ENCODE peak calls at places on chromosomes 7 and 10, in seven cellular contexts. One of them, this sample, is unnamed. For H3K27me3, the result is how much of the 10 kb centered on the place peaks cover.

GRCh38 chr10:126500866-126501265 is 112.6 kb upstream of the ADAM12 start:
- DNase-seq in iPS DF 6.9: no peak
- DNase-seq in PC-9: no peak
- DNase-seq in suprapubic skin: no peak
- DNase-seq in heart left ventricle: no peak
- DNase-seq in aorta: no peak
- DNase-seq in CD8-positive, alpha-beta memory T cell: no peak
- DNase-seq in this sample: no peak

GRCh38 chr10:88908194-88908593 is 28.1 kb downstream of the STAMBPL1 start:
- DNase-seq in iPS DF 6.9: no peak
- DNase-seq in PC-9: no peak
- DNase-seq in suprapubic skin: no peak
- DNase-seq in heart left ventricle: no peak
- DNase-seq in aorta: no peak
- DNase-seq in CD8-positive, alpha-beta memory T cell: no peak
- DNase-seq in this sample: no peak

GRCh38 chr7:110760341-110760740 is 330.6 kb upstream of the LRRN3 start:
- DNase-seq in iPS DF 6.9: no peak
- DNase-seq in PC-9: no peak
- DNase-seq in suprapubic skin: no peak
- DNase-seq in heart left ventricle: no peak
- DNase-seq in aorta: no peak
- DNase-seq in CD8-positive, alpha-beta memory T cell: no peak
- DNase-seq in this sample: no peak

GRCh38 chr7:1925349-1925748 is 255.3 kb downstream of the ELFN1 start:
- DNase-seq in iPS DF 6.9: no peak
- DNase-seq in PC-9: no peak
- DNase-seq in suprapubic skin: no peak
- DNase-seq in heart left ventricle: no peak
- DNase-seq in aorta: no peak
- DNase-seq in CD8-positive, alpha-beta memory T cell: peak
- DNase-seq in this sample: no peak

GRCh38 chr7:46542076-46542475 is 621.0 kb upstream of the IGFBP3 start:
- DNase-seq in iPS DF 6.9: no peak
- DNase-seq in PC-9: no peak
- DNase-seq in suprapubic skin: no peak
- DNase-seq in heart left ventricle: no peak
- DNase-seq in aorta: no peak
- DNase-seq in CD8-positive, alpha-beta memory T cell: no peak
- DNase-seq in this sample: no peak

GRCh38 chr10:99926925-99927718 is 82.6 kb downstream of the DNMBP start:
- DNase-seq in iPS DF 6.9: no peak
- DNase-seq in PC-9: peak
- DNase-seq in suprapubic skin: no peak
- DNase-seq in heart left ventricle: peak
- DNase-seq in aorta: peak
- DNase-seq in CD8-positive, alpha-beta memory T cell: no peak
- DNase-seq in this sample: no peak

GRCh38 chr7:28240466-28240865 is 59.9 kb upstream of the JAZF1 start:
- DNase-seq in iPS DF 6.9: no peak
- DNase-seq in PC-9: no peak
- DNase-seq in suprapubic skin: no peak
- DNase-seq in heart left ventricle: no peak
- DNase-seq in aorta: no peak
- DNase-seq in CD8-positive, alpha-beta memory T cell: no peak
- DNase-seq in this sample: no peak

GRCh38 chr7:117612637-117613036 is 132.8 kb downstream of the CFTR start:
- DNase-seq in iPS DF 6.9: no peak
- DNase-seq in PC-9: no peak
- DNase-seq in suprapubic skin: no peak
- DNase-seq in heart left ventricle: no peak
- DNase-seq in aorta: no peak
- DNase-seq in CD8-positive, alpha-beta memory T cell: no peak
- DNase-seq in this sample: no peak

GRCh38 chr7:51045319-51046102 is 262.8 kb upstream of the GRB10 start:
- DNase-seq in iPS DF 6.9: no peak
- DNase-seq in PC-9: peak
- DNase-seq in suprapubic skin: no peak
- DNase-seq in heart left ventricle: no peak
- DNase-seq in aorta: no peak
- DNase-seq in CD8-positive, alpha-beta memory T cell: no peak
- DNase-seq in this sample: no peak

GRCh38 chr10:133139561-133140065 is 20.4 kb upstream of the KNDC1 start:
- DNase-seq in iPS DF 6.9: no peak
- DNase-seq in PC-9: no peak
- DNase-seq in suprapubic skin: no peak
- DNase-seq in heart left ventricle: peak
- DNase-seq in aorta: peak
- DNase-seq in CD8-positive, alpha-beta memory T cell: no peak
- DNase-seq in this sample: no peak

GRCh38 chr7:35007768-35008167 is 29.5 kb downstream of the DPY19L1 start:
- DNase-seq in iPS DF 6.9: no peak
- DNase-seq in PC-9: no peak
- DNase-seq in suprapubic skin: no peak
- DNase-seq in heart left ventricle: no peak
- DNase-seq in aorta: no peak
- DNase-seq in CD8-positive, alpha-beta memory T cell: no peak
- DNase-seq in this sample: no peak

GRCh38 chr7:138067774-138068173 is 8.5 kb upstream of the AKR1D1 start:
- DNase-seq in iPS DF 6.9: no peak
- DNase-seq in PC-9: no peak
- DNase-seq in suprapubic skin: no peak
- DNase-seq in heart left ventricle: no peak
- DNase-seq in aorta: no peak
- DNase-seq in CD8-positive, alpha-beta memory T cell: no peak
- DNase-seq in this sample: no peak

GRCh38 chr10:17617031-17617911 is at the start of gene HACD1:
- DNase-seq in iPS DF 6.9: peak
- DNase-seq in PC-9: peak
- DNase-seq in suprapubic skin: peak
- DNase-seq in heart left ventricle: peak
- DNase-seq in aorta: peak
- DNase-seq in CD8-positive, alpha-beta memory T cell: peak
- DNase-seq in this sample: peak

GRCh38 chr7:119630570-119630969 is 642.4 kb upstream of the KCND2 start:
- DNase-seq in iPS DF 6.9: no peak
- DNase-seq in PC-9: no peak
- DNase-seq in suprapubic skin: no peak
- DNase-seq in heart left ventricle: no peak
- DNase-seq in aorta: no peak
- DNase-seq in CD8-positive, alpha-beta memory T cell: no peak
- DNase-seq in this sample: no peak

GRCh38 chr7:157837047-157837446 is 500.2 kb downstream of the DNAJB6 start:
- DNase-seq in iPS DF 6.9: no peak
- DNase-seq in PC-9: no peak
- DNase-seq in suprapubic skin: no peak
- DNase-seq in heart left ventricle: no peak
- DNase-seq in aorta: no peak
- DNase-seq in CD8-positive, alpha-beta memory T cell: no peak
- DNase-seq in this sample: no peak

GRCh38 chr7:148850564-148850963 is 33.5 kb downstream of the EZH2 start:
- DNase-seq in iPS DF 6.9: no peak
- DNase-seq in PC-9: no peak
- DNase-seq in suprapubic skin: no peak
- DNase-seq in heart left ventricle: no peak
- DNase-seq in aorta: no peak
- DNase-seq in CD8-positive, alpha-beta memory T cell: no peak
- DNase-seq in this sample: no peak

GRCh38 chr10:86368046-86368445 is 1.5 kb upstream of the GRID1 start:
- DNase-seq in iPS DF 6.9: no peak
- DNase-seq in PC-9: no peak
- DNase-seq in suprapubic skin: peak
- DNase-seq in heart left ventricle: no peak
- DNase-seq in aorta: peak
- DNase-seq in CD8-positive, alpha-beta memory T cell: no peak
- DNase-seq in this sample: no peak

GRCh38 chr7:1411414-1411813 is 47.9 kb downstream of the MICALL2 start:
- DNase-seq in iPS DF 6.9: no peak
- DNase-seq in PC-9: no peak
- DNase-seq in suprapubic skin: no peak
- DNase-seq in heart left ventricle: no peak
- DNase-seq in aorta: no peak
- DNase-seq in CD8-positive, alpha-beta memory T cell: no peak
- DNase-seq in this sample: no peak

DNA sequence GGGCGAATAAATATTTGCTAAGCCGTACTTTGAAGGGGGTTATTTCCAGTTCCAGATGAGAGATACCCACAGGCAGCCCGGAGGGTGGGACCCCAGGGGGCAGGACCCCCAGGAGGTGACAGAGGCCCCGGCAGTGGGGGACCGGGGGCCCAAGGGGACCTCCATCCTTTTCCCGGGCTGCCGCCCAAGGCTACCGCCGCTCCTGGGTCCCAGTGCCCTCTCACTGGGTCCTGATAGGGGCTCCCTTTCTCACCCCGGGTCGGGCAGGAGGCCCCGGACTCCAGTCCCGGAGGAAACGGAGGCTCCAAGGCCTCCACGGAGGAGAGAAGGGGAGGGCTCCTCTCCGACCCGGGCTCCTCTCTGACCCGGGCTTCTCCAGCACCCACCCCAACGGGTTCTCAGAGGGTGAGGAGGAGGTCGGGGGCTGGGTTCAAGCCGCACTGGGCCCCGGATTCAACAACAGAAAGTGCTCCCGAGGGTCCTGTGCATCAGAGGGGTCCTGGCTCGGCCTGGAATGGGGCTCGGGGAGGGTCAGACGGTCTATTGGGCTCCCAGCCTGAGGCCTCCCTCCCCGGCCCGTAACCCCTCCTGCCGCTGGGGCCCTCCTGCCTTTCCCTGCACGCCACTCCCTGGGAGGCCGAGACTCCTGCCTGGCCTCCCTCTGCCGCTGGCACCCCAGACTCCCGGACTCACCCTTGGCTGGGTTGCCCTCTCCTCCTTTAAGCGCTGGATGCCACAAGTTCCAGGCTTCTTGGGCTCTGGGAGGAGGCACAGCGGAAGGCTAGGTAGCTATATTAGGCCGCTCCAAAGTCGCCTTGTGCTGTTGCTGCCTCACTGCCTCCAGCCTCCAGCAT is 62.5 kb downstream of the ZNF37A start:
- DNase-seq in iPS DF 6.9: no peak
- DNase-seq in PC-9: no peak
- DNase-seq in suprapubic skin: no peak
- DNase-seq in heart left ventricle: no peak
- DNase-seq in aorta: no peak
- DNase-seq in CD8-positive, alpha-beta memory T cell: no peak
- DNase-seq in this sample: no peak
- H3K4me3 ChIP-seq in iPS DF 6.9: no peak
- H3K4me3 ChIP-seq in PC-9: no peak
- H3K4me3 ChIP-seq in suprapubic skin: no peak
- H3K4me3 ChIP-seq in heart left ventricle: no peak
- H3K4me3 ChIP-seq in aorta: no peak
- H3K4me3 ChIP-seq in CD8-positive, alpha-beta memory T cell: no peak
- H3K4me3 ChIP-seq in this sample: no peak

DNA sequence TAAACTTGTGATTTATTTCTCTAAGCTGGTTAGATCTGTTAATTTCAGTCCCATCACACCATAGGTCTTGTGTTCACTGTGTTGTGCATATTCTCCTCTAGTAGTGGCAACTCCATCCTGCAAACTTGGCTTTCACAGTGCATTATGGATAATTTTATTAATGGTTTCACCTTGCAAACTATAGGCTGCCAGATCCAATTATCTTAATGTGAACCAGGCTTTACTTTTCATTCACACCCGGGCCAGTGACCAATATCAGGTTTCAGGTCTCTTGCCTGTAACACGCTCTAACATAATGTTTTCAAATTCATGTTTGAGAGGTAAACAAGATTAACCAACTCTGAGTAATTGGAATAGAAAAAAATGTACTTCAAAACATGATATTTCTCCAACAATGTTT is 1293.0 kb downstream of the REEP3 start:
- DNase-seq in iPS DF 6.9: no peak
- DNase-seq in PC-9: no peak
- DNase-seq in suprapubic skin: no peak
- DNase-seq in heart left ventricle: no peak
- DNase-seq in aorta: no peak
- DNase-seq in CD8-positive, alpha-beta memory T cell: no peak
- DNase-seq in this sample: no peak
- H3K27me3 ChIP-seq in iPS DF 6.9: under half
- H3K27me3 ChIP-seq in PC-9: under half
- H3K27me3 ChIP-seq in suprapubic skin: under half
- H3K27me3 ChIP-seq in heart left ventricle: under half
- H3K27me3 ChIP-seq in aorta: under half
- H3K27me3 ChIP-seq in CD8-positive, alpha-beta memory T cell: under half
- H3K27me3 ChIP-seq in this sample: under half

GRCh38 chr10:93481213-93481930 is 762 bp downstream of the MYOF start:
- DNase-seq in iPS DF 6.9: no peak
- DNase-seq in PC-9: no peak
- DNase-seq in suprapubic skin: no peak
- DNase-seq in heart left ventricle: no peak
- DNase-seq in aorta: no peak
- DNase-seq in CD8-positive, alpha-beta memory T cell: no peak
- DNase-seq in this sample: no peak
- H3K27ac ChIP-seq in iPS DF 6.9: no peak
- H3K27ac ChIP-seq in PC-9: peak
- H3K27ac ChIP-seq in suprapubic skin: peak
- H3K27ac ChIP-seq in heart left ventricle: peak
- H3K27ac ChIP-seq in aorta: peak
- H3K27ac ChIP-seq in CD8-positive, alpha-beta memory T cell: no peak
- H3K27ac ChIP-seq in this sample: no peak

DNA sequence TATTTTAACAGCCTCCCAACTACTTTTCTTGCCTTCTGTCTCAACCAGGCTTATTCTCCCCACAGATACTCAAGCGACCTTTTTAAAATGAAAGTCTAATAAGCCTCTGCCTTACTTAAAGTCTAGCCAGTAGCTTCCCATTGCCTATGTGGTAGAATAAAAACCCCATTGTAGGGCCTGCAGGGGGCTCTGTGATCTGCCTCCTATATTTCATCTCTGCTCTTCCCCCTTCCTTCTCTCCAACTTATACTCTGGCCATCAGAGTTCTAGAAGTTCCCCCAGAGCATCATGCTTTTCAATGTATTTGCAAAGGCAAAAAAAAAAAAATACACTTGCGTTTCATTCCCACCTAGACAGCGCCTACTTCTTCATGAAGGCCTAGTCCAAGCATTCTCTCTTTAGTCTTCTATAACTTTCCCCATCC is 167.7 kb upstream of the ADO start:
- DNase-seq in iPS DF 6.9: no peak
- DNase-seq in PC-9: no peak
- DNase-seq in suprapubic skin: no peak
- DNase-seq in heart left ventricle: no peak
- DNase-seq in aorta: no peak
- DNase-seq in CD8-positive, alpha-beta memory T cell: no peak
- DNase-seq in this sample: no peak
- H3K4me3 ChIP-seq in iPS DF 6.9: no peak
- H3K4me3 ChIP-seq in PC-9: no peak
- H3K4me3 ChIP-seq in suprapubic skin: peak
- H3K4me3 ChIP-seq in heart left ventricle: peak
- H3K4me3 ChIP-seq in aorta: no peak
- H3K4me3 ChIP-seq in CD8-positive, alpha-beta memory T cell: peak
- H3K4me3 ChIP-seq in this sample: peak

This sample was measured in effector memory CD4-positive, alpha-beta T cell.